ENCODE peak calls at places on chromosomes 16 and 17, in eight cellular contexts. M, C, V, S, T, B, F and O are unnamed samples.

GRCh38 chr17:49850772-49851386 is 3.0 kb upstream of the TAC4 start:
- DNase-seq in V (peak), S (no peak), M (no peak), C (no peak), T (no peak), B (no peak), F (no peak), O (no peak)

GRCh38 chr16:67238278-67238575 is 9.1 kb downstream of the FHOD1 start:
- DNase-seq in C (no peak), T (no peak), B (no peak), F (no peak), S (no peak), M (no peak), V (no peak), O (no peak)

GRCh38 chr17:45332989-45333701 is 16.3 kb upstream of the MAP3K14 start:
- DNase-seq in V (no peak), S (no peak), M (no peak), C (no peak), B (no peak), T (no peak), F (no peak), O (no peak)

GRCh38 chr16:77860944-77861343 is 72.6 kb downstream of the VAT1L start:
- DNase-seq in C (no peak), M (no peak), V (no peak), T (no peak), F (no peak), B (no peak), S (no peak), O (no peak)

GRCh38 chr16:85445779-85446222 is 167.3 kb upstream of the GSE1 start:
- DNase-seq in V (peak), C (no peak), T (no peak), M (peak), B (no peak), F (no peak), S (no peak), O (no peak)

GRCh38 chr17:15900871-15901270 is 44.1 kb upstream of the ADORA2B start:
- DNase-seq in M (no peak), C (no peak), V (no peak), T (no peak), B (no peak), S (no peak), F (no peak), O (no peak)

GRCh38 chr16:81716478-81717210 is 62.4 kb upstream of the PLCG2 start:
- DNase-seq in T (no peak), C (no peak), F (no peak), V (no peak), M (no peak), S (no peak), B (no peak), O (no peak)

GRCh38 chr16:89737341-89738071 is 16.2 kb downstream of the ZNF276 start:
- DNase-seq in B (no peak), T (no peak), M (no peak), V (no peak), F (no peak), S (no peak), C (no peak), O (peak)

GRCh38 chr17:76574166-76574565 is 11.5 kb downstream of the ST6GALNAC2 start:
- DNase-seq in M (no peak), S (no peak), B (no peak), C (no peak), V (no peak), F (no peak), T (no peak), O (no peak)